ENCODE peak calls at places on chromosomes 11 and 22, in five cellular contexts. Q is fibroblast of lung, X is breast epithelium, M is GM23248, U is psoas muscle. O is an unnamed sample. For H3K27me3, the result is how much of the 10 kb centered on the place peaks cover.

GRCh38 chr11:121448431-121448941 is 3.6 kb upstream of the SORL1 start:
- DNase-seq in U (no peak), Q (no peak), M (no peak), X (no peak), O (no peak)

GRCh38 chr11:117072517-117073218 is 25.6 kb downstream of the SIK3 start:
- DNase-seq in X (no peak), Q (peak), M (peak), U (no peak), O (no peak)

GRCh38 chr22:20630873-20631617 is 123.6 kb downstream of the MED15 start:
- DNase-seq in U (no peak), M (no peak), X (no peak), Q (no peak), O (no peak)

GRCh38 chr22:40009953-40010751 is 15.4 kb downstream of the FAM83F start:
- DNase-seq in Q (no peak), U (no peak), X (no peak), M (no peak), O (no peak)

GRCh38 chr11:130815074-130815802 is 101.0 kb downstream of the SNX19 start:
- DNase-seq in M (no peak), Q (no peak), U (no peak), X (no peak), O (no peak)

GRCh38 chr11:2209900-2210321 is 38.3 kb upstream of the TH start:
- DNase-seq in X (peak), M (no peak), Q (no peak), U (no peak), O (no peak)

GRCh38 chr11:112783945-112784322 is 177.3 kb upstream of the NCAM1 start:
- DNase-seq in X (no peak), M (no peak), U (no peak), Q (no peak), O (no peak)

GRCh38 chr11:75579841-75580240 is 17.8 kb downstream of the SERPINH1 start:
- DNase-seq in U (no peak), M (no peak), Q (no peak), X (no peak), O (no peak)

GRCh38 chr11:116481126-116481644 is 291.6 kb downstream of the BUD13 start:
- DNase-seq in U (no peak), Q (no peak), M (no peak), X (no peak), O (no peak)

GRCh38 chr11:70091651-70092050 is 13.5 kb downstream of the ANO1 start:
- DNase-seq in X (no peak), U (no peak), M (no peak), Q (no peak), O (no peak)

GRCh38 chr11:64058494-64058893 is 22.8 kb downstream of the FLRT1 start:
- DNase-seq in U (no peak), X (no peak), Q (no peak), M (no peak), O (peak)

GRCh38 chr11:58204042-58204441 is at the start of gene OR1S2:
- DNase-seq in X (no peak), U (no peak), Q (no peak), M (no peak), O (no peak)

GRCh38 chr11:35986958-35987357 is 43.1 kb downstream of the LDLRAD3 start:
- DNase-seq in U (no peak), Q (no peak), X (no peak), M (no peak), O (no peak)

GRCh38 chr11:29734287-29734686 is 282.5 kb downstream of the KCNA4 start:
- DNase-seq in Q (no peak), X (no peak), M (peak), U (no peak), O (no peak)

GRCh38 chr11:119783466-119784400 is 54.7 kb upstream of the NECTIN1 start:
- DNase-seq in Q (no peak), X (no peak), U (no peak), M (peak), O (no peak)

GRCh38 chr11:44243633-44244343 is 66.2 kb downstream of the ALX4 start:
- DNase-seq in U (no peak), Q (peak), M (peak), X (no peak), O (no peak)

GRCh38 chr11:116224154-116224888 is 548.5 kb downstream of the BUD13 start:
- DNase-seq in X (no peak), M (peak), Q (peak), U (no peak), O (peak)

GRCh38 chr11:101612481-101612880 is 28.7 kb upstream of the TRPC6 start:
- DNase-seq in Q (no peak), X (no peak), M (no peak), U (no peak), O (no peak)

GRCh38 chr11:38274031-38274430 is 1676.0 kb upstream of the RAG2 start:
- DNase-seq in X (no peak), M (peak), U (no peak), Q (peak), O (no peak)

GRCh38 chr11:92758216-92758615 is 211.2 kb upstream of the MTNR1B start:
- DNase-seq in X (no peak), M (no peak), Q (no peak), U (no peak), O (no peak)

GRCh38 chr22:32911526-32911925 is 110.0 kb downstream of the TIMP3 start:
- DNase-seq in U (no peak), Q (peak), M (no peak), X (no peak), O (no peak)

GRCh38 chr11:22244986-22245592 is 52.2 kb downstream of the ANO5 start:
- DNase-seq in Q (peak), M (peak), X (no peak), U (peak), O (peak)

GRCh38 chr11:46265764-46266163 is 11.7 kb upstream of the CREB3L1 start:
- DNase-seq in M (no peak), Q (no peak), X (no peak), U (no peak), O (no peak)

GRCh38 chr11:75342231-75342918 is 9.1 kb downstream of the ARRB1 start:
- DNase-seq in M (no peak), Q (no peak), X (no peak), U (no peak), O (no peak)

GRCh38 chr11:70064726-70065317 is 13.3 kb upstream of the ANO1 start:
- DNase-seq in M (no peak), Q (no peak), X (no peak), U (no peak), O (no peak)

GRCh38 chr11:1834791-1835670 is at the start of gene SYT8:
- DNase-seq in U (peak), Q (no peak), X (no peak), M (no peak), O (no peak)

GRCh38 chr11:1310315-1310687 is 869 bp upstream of the TOLLIP start:
- DNase-seq in X (no peak), U (no peak), Q (no peak), M (no peak), O (no peak)

GRCh38 chr11:79600747-79601146 is 159.9 kb upstream of the TENM4 start:
- DNase-seq in Q (no peak), X (no peak), M (no peak), U (no peak), O (no peak)

GRCh38 chr11:87722756-87723599 is 452.3 kb downstream of the RAB38 start:
- DNase-seq in X (no peak), Q (peak), M (peak), U (no peak), O (peak)

GRCh38 chr11:102345923-102346322 is 1.1 kb upstream of the BIRC2 start:
- DNase-seq in U (no peak), X (no peak), Q (peak), M (peak), O (no peak)

GRCh38 chr11:94732617-94733292 is 35.4 kb upstream of the AMOTL1 start:
- DNase-seq in M (peak), U (peak), X (no peak), Q (peak), O (peak)

GRCh38 chr11:116835042-116835772 is 2.2 kb downstream of the APOA1 start:
- DNase-seq in U (peak), M (no peak), Q (no peak), X (no peak), O (no peak)

GRCh38 chr11:95092549-95093324 is 3.1 kb downstream of the ENDOD1 start:
- DNase-seq in X (no peak), Q (peak), U (peak), M (peak), O (peak)

GRCh38 chr22:46072030-46072881 is 78.1 kb upstream of the PPARA start:
- DNase-seq in Q (no peak), U (peak), X (peak), M (peak), O (peak)
- H3K4me3 ChIP-seq in Q (peak), U (peak), X (peak), M (peak), O (peak)

GRCh38 chr22:38740754-38741153 is 15.0 kb downstream of the SUN2 start:
- DNase-seq in Q (no peak), X (no peak), M (no peak), U (peak), O (no peak)

GRCh38 chr22:38742176-38742942 is 13.4 kb downstream of the SUN2 start:
- DNase-seq in Q (no peak), U (peak), M (no peak), X (no peak), O (no peak)

GRCh38 chr22:38740116-38740723 is 15.6 kb downstream of the SUN2 start:
- DNase-seq in X (no peak), Q (no peak), M (no peak), U (peak), O (no peak)

GRCh38 chr22:38741166-38741565 is 14.6 kb downstream of the SUN2 start:
- DNase-seq in X (no peak), Q (no peak), U (peak), M (no peak), O (no peak)

GRCh38 chr22:38741576-38741975 is 14.2 kb downstream of the SUN2 start:
- DNase-seq in M (no peak), Q (no peak), U (peak), X (no peak), O (no peak)
- H3K27me3 ChIP-seq in M (under half), Q (under half), U (under half), X (under half), O (under half)

GRCh38 chr11:6928916-6929315 is 2.7 kb downstream of the ZNF215 start:
- DNase-seq in U (no peak), X (no peak), Q (no peak), M (no peak), O (no peak)
- H3K4me3 ChIP-seq in U (no peak), X (no peak), Q (no peak), M (no peak), O (no peak)

GRCh38 chr11:129577986-129578385 is 202.3 kb downstream of the BARX2 start:
- DNase-seq in Q (no peak), X (no peak), M (no peak), U (no peak), O (no peak)

GRCh38 chr11:129580278-129580677 is 204.6 kb downstream of the BARX2 start:
- DNase-seq in U (no peak), M (no peak), Q (no peak), X (no peak), O (no peak)

GRCh38 chr11:129574431-129574830 is 198.8 kb downstream of the BARX2 start:
- DNase-seq in U (no peak), M (no peak), Q (no peak), X (no peak), O (no peak)

GRCh38 chr11:129573161-129573560 is 197.5 kb downstream of the BARX2 start:
- DNase-seq in U (no peak), M (no peak), Q (no peak), X (no peak), O (no peak)

GRCh38 chr11:129576652-129577051 is 201.0 kb downstream of the BARX2 start:
- DNase-seq in U (no peak), X (no peak), M (no peak), Q (no peak), O (no peak)
- H3K27me3 ChIP-seq in U (under half), X (under half), M (under half), Q (under half), O (under half)

GRCh38 chr22:31122532-31123291 is at the start of gene INPP5J:
- DNase-seq in U (no peak), Q (peak), M (peak), X (no peak), O (peak)
- H3K4me3 ChIP-seq in U (peak), Q (peak), M (peak), X (no peak), O (peak)

GRCh38 chr22:49406879-49407587 is 420.6 kb downstream of the BRD1 start:
- DNase-seq in X (no peak), U (no peak), M (no peak), Q (no peak), O (no peak)
- H3K27me3 ChIP-seq in X (under half), U (under half), M (under half), Q (under half), O (under half)

DNA sequence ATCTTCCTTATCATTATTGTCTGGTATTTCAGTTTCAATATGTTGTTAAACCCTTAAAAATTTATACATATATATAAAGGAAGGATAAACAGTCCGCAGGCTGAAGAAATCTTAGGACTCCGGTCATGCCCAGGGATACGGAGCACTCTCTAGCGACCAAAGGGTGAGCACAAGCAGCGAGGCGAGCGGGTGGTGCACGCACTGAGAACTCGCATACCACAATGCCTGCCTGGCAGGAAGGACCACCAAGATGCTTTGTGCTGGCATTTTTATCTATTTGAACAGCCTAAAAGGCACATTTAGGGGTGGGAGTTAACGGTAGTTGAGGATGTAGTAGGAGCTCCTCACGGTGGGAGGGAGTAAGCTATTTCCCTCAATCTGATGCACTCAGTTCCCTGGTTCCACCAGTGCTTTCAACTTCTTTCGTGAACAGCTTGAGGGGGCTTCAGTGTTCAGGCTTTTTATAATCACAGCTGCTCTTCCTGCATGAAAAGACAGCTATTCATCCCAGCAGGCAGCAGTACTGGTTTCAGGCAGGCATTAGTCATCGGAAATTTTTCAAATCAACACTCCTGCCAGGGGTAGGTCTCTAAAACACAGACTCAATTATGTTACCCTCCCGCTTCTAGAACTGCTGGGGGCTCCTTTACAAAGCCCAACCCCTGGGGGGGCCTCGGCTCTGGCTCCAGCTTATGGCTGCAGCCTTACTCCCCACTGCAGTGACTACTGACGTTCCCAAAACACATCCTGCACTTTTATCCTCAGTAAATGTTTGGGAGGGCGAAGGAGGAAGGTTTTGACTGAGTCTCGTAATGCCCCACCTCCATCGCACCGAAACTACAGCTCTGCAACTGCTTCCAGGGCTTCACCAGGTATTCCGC is 6.0 kb downstream of the POLDIP3 start:
- DNase-seq in Q (peak), M (peak), X (no peak), U (no peak), O (no peak)
- H3K4me3 ChIP-seq in Q (peak), M (no peak), X (no peak), U (no peak), O (no peak)

GRCh38 chr11:17477084-17477333 is 364 bp upstream of the ABCC8 start:
- DNase-seq in X (no peak), Q (no peak), M (no peak), U (no peak), O (no peak)

GRCh38 chr11:17477361-17477760 is 716 bp upstream of the ABCC8 start:
- DNase-seq in X (no peak), M (no peak), Q (no peak), U (no peak), O (no peak)

GRCh38 chr11:17476317-17477083 is at the start of gene ABCC8:
- DNase-seq in X (no peak), M (no peak), Q (no peak), U (no peak), O (no peak)

GRCh38 chr11:17478064-17478463 is 1.4 kb upstream of the ABCC8 start:
- DNase-seq in X (no peak), U (no peak), Q (no peak), M (peak), O (no peak)

GRCh38 chr11:17475666-17476316 is 854 bp downstream of the ABCC8 start:
- DNase-seq in M (no peak), U (no peak), Q (no peak), X (no peak), O (no peak)
- H3K27me3 ChIP-seq in M (half or more), U (under half), Q (under half), X (under half), O (under half)

GRCh38 chr22:44698531-44699421 is 3.2 kb upstream of the PRR5 start:
- DNase-seq in X (no peak), M (peak), Q (peak), U (no peak), O (no peak)
- H3K4me3 ChIP-seq in X (no peak), M (peak), Q (no peak), U (no peak), O (no peak)

GRCh38 chr11:17221968-17222367 is 14.2 kb upstream of the PIK3C2A start:
- DNase-seq in U (no peak), M (peak), Q (no peak), X (no peak), O (no peak)

GRCh38 chr11:17214338-17214737 is 6.6 kb upstream of the PIK3C2A start:
- DNase-seq in U (no peak), M (no peak), Q (no peak), X (no peak), O (no peak)

GRCh38 chr11:17218403-17218802 is 10.6 kb upstream of the PIK3C2A start:
- DNase-seq in X (no peak), Q (no peak), U (no peak), M (peak), O (no peak)

GRCh38 chr11:17217395-17217794 is 9.6 kb upstream of the PIK3C2A start:
- DNase-seq in U (no peak), Q (no peak), X (no peak), M (no peak), O (no peak)

DNA sequence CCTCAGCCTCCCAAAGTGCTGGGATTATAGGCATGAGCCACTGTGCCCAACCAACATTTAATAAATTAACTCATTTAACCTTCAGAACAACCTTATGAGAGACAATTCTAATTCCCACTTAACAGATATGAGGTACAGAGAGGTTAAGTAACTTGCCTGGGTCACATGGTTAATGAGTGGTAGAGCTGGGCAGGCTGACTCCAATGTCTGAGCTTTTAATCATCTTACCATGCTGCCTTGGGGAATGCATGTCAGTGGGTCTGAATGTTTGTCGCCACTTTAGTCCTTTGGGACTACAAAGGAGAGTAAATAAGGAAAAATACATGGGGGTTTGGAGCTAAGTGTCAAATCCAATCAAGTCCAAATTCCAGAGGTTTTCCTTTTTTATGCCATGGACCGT is 11.2 kb upstream of the PIK3C2A start:
- DNase-seq in X (no peak), M (peak), Q (no peak), U (no peak), O (no peak)
- H3K27me3 ChIP-seq in X (under half), M (under half), Q (under half), U (under half), O (under half)